ENCODE peak calls at places on chromosomes 6 and 20, in six cellular contexts. One of them, this sample, is unnamed.

GRCh38 chr20:61558726-61559125 is 306.7 kb downstream of the CDH4 start:
- DNase-seq in nephron progenitor cell: no peak
- DNase-seq in choroid plexus epithelial cell: peak; percentile 41
- DNase-seq in fibroblast of lung: peak; percentile 68
- DNase-seq in RWPE1: peak; percentile 41
- DNase-seq in BE2C: no peak
- DNase-seq in this sample: no peak

GRCh38 chr20:63102720-63103375 is 96.1 kb upstream of the BHLHE23 start:
- DNase-seq in choroid plexus epithelial cell: peak; percentile 34
- DNase-seq in fibroblast of lung: peak; percentile 9
- DNase-seq in BE2C: peak; percentile 24
- DNase-seq in nephron progenitor cell: peak; percentile 20
- DNase-seq in RWPE1: peak; percentile 72
- DNase-seq in this sample: no peak

GRCh38 chr6:21740719-21741118 is 147.2 kb downstream of the SOX4 start:
- DNase-seq in choroid plexus epithelial cell: peak; percentile 52
- DNase-seq in RWPE1: no peak
- DNase-seq in nephron progenitor cell: no peak
- DNase-seq in fibroblast of lung: peak; percentile 92
- DNase-seq in BE2C: no peak
- DNase-seq in this sample: no peak

GRCh38 chr6:43491750-43492661 is 14.6 kb downstream of the TJAP1 start:
- DNase-seq in RWPE1: peak; percentile 80
- DNase-seq in fibroblast of lung: peak; percentile 80
- DNase-seq in nephron progenitor cell: no peak
- DNase-seq in choroid plexus epithelial cell: peak; percentile 77
- DNase-seq in BE2C: no peak
- DNase-seq in this sample: peak; percentile 44

GRCh38 chr6:116352515-116353471 is 18.0 kb upstream of the DSE start:
- DNase-seq in RWPE1: no peak
- DNase-seq in nephron progenitor cell: no peak
- DNase-seq in BE2C: no peak
- DNase-seq in fibroblast of lung: peak; percentile 77
- DNase-seq in choroid plexus epithelial cell: peak; percentile 57
- DNase-seq in this sample: no peak

GRCh38 chr6:71419217-71419953 is 130.8 kb downstream of the OGFRL1 start:
- DNase-seq in BE2C: no peak
- DNase-seq in fibroblast of lung: no peak
- DNase-seq in choroid plexus epithelial cell: no peak
- DNase-seq in nephron progenitor cell: peak; percentile 51
- DNase-seq in RWPE1: no peak
- DNase-seq in this sample: no peak

GRCh38 chr6:150800596-150801310 is 64.7 kb upstream of the MTHFD1L start:
- DNase-seq in nephron progenitor cell: no peak
- DNase-seq in choroid plexus epithelial cell: no peak
- DNase-seq in BE2C: no peak
- DNase-seq in fibroblast of lung: no peak
- DNase-seq in RWPE1: no peak
- DNase-seq in this sample: no peak

GRCh38 chr20:53708129-53708968 is 114.7 kb upstream of the ZNF217 start:
- DNase-seq in choroid plexus epithelial cell: peak; percentile 43
- DNase-seq in RWPE1: no peak
- DNase-seq in BE2C: no peak
- DNase-seq in fibroblast of lung: peak; percentile 92
- DNase-seq in nephron progenitor cell: no peak
- DNase-seq in this sample: no peak

GRCh38 chr6:47000842-47001241 is 41.3 kb downstream of the ADGRF1 start:
- DNase-seq in fibroblast of lung: peak; percentile 51
- DNase-seq in choroid plexus epithelial cell: no peak
- DNase-seq in BE2C: no peak
- DNase-seq in RWPE1: no peak
- DNase-seq in nephron progenitor cell: no peak
- DNase-seq in this sample: peak; percentile 75

GRCh38 chr20:10721112-10721896 is 47.5 kb upstream of the JAG1 start:
- DNase-seq in nephron progenitor cell: no peak
- DNase-seq in RWPE1: no peak
- DNase-seq in BE2C: no peak
- DNase-seq in fibroblast of lung: peak; percentile 43
- DNase-seq in choroid plexus epithelial cell: peak; percentile 79
- DNase-seq in this sample: no peak

GRCh38 chr6:33613146-33613793 is 7.9 kb upstream of the ITPR3 start:
- DNase-seq in RWPE1: no peak
- DNase-seq in BE2C: no peak
- DNase-seq in choroid plexus epithelial cell: peak; percentile 43
- DNase-seq in nephron progenitor cell: no peak
- DNase-seq in fibroblast of lung: peak; percentile 89
- DNase-seq in this sample: peak; percentile 52

GRCh38 chr20:22245139-22245538 is 339.2 kb downstream of the FOXA2 start:
- DNase-seq in fibroblast of lung: no peak
- DNase-seq in nephron progenitor cell: no peak
- DNase-seq in RWPE1: no peak
- DNase-seq in choroid plexus epithelial cell: no peak
- DNase-seq in BE2C: no peak
- DNase-seq in this sample: no peak

DNA sequence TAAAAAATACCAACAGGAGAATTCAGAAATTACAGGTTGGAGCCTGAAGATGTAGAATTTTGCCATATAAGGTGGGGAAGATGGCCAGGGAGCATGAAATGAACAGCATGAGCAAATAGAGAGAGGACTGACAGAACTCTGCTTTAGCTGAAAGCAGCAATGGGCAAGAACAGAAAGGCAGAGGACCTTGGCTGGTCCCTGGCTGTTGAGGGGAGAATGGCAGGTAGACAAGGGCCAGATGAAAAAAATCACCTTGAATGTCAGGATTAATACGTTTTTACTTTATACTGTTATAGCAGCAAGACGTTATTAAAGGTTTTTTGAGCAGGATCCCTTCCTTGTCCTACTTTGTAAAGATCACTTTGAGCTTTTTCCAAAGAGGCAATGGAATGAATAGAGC is 991 bp downstream of the PPIL1 start:
- DNase-seq in fibroblast of lung: no peak
- DNase-seq in choroid plexus epithelial cell: peak; percentile 9
- DNase-seq in nephron progenitor cell: no peak
- DNase-seq in BE2C: no peak
- DNase-seq in RWPE1: no peak
- DNase-seq in this sample: peak; percentile 40
- TF ChIP-seq CTCF in fibroblast of lung: no peak
- TF ChIP-seq CTCF in choroid plexus epithelial cell: peak; percentile 42
- TF ChIP-seq CTCF in nephron progenitor cell: no peak
- TF ChIP-seq CTCF in BE2C: peak; percentile 51
- TF ChIP-seq CTCF in RWPE1: peak; percentile 12
- TF ChIP-seq CTCF in this sample: no peak

GRCh38 chr6:64445038-64445437 is 809.4 kb downstream of the PHF3 start:
- DNase-seq in RWPE1: no peak
- DNase-seq in choroid plexus epithelial cell: no peak
- DNase-seq in nephron progenitor cell: no peak
- DNase-seq in fibroblast of lung: no peak
- DNase-seq in BE2C: no peak
- DNase-seq in this sample: no peak
- TF ChIP-seq CTCF in RWPE1: no peak
- TF ChIP-seq CTCF in choroid plexus epithelial cell: no peak
- TF ChIP-seq CTCF in nephron progenitor cell: no peak
- TF ChIP-seq CTCF in fibroblast of lung: no peak
- TF ChIP-seq CTCF in BE2C: no peak
- TF ChIP-seq CTCF in this sample: no peak

GRCh38 chr6:39870950-39871349 is 63.3 kb downstream of the MOCS1 start:
- DNase-seq in choroid plexus epithelial cell: no peak
- DNase-seq in RWPE1: no peak
- DNase-seq in BE2C: no peak
- DNase-seq in fibroblast of lung: no peak
- DNase-seq in nephron progenitor cell: no peak
- DNase-seq in this sample: no peak
- TF ChIP-seq CTCF in choroid plexus epithelial cell: peak; percentile 26
- TF ChIP-seq CTCF in RWPE1: no peak
- TF ChIP-seq CTCF in BE2C: peak; percentile 19
- TF ChIP-seq CTCF in fibroblast of lung: no peak
- TF ChIP-seq CTCF in nephron progenitor cell: no peak
- TF ChIP-seq CTCF in this sample: no peak

DNA sequence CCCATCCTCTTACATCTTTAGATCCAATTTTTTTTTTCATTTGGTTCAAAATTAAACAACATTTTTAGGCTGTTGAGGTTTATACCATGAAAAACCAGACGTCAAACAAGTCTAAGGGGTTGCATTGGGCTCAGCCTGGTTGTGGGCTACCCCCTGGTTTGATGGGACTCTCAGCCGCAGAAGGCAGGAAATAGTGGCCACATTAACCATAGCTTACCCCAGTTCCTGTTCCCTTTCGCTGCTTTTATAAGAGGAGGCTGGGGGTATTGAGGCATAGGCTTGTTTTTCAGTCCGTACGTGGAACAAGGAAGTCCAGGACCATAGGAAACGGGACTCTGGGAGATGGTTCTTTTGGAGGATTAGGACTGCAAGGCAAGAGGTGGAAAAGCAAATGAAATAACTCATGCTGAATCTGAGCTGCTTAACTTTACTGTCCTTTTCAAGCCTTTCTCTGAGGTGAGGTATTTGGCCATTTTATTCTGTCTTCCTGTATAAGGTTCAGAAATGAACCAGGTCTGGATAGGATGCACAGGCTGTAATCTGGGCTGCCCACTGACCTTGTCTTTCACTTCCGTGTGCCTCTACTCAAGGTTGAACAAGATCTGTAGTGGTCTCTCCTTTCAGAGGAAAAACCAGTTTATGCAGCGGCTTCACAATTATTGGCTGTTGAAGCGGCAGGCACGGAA is 7.7 kb downstream of the BRPF3 start:
- DNase-seq in RWPE1: no peak
- DNase-seq in nephron progenitor cell: no peak
- DNase-seq in choroid plexus epithelial cell: no peak
- DNase-seq in BE2C: no peak
- DNase-seq in fibroblast of lung: no peak
- DNase-seq in this sample: no peak
- TF ChIP-seq CTCF in RWPE1: no peak
- TF ChIP-seq CTCF in nephron progenitor cell: no peak
- TF ChIP-seq CTCF in choroid plexus epithelial cell: no peak
- TF ChIP-seq CTCF in BE2C: no peak
- TF ChIP-seq CTCF in fibroblast of lung: no peak
- TF ChIP-seq CTCF in this sample: no peak

This sample was measured in Calu3.